ENCODE peak calls at places on chromosome 19, in eight cellular contexts. One of them, this sample, is unnamed.

GRCh38 chr19:29671393-29672076 is 6.3 kb downstream of the PLEKHF1 start:
- DNase-seq in PC-3: peak; percentile 60
- DNase-seq in GM23338: peak; percentile 41
- DNase-seq in GM23248: peak; percentile 36
- DNase-seq in hepatocyte: peak; percentile 76
- DNase-seq in OCI-LY7: peak; percentile 34
- DNase-seq in HCT116: no peak
- DNase-seq in SK-N-SH: no peak
- DNase-seq in this sample: no peak

GRCh38 chr19:35207391-35207871 is 21.1 kb downstream of the FAM187B start:
- DNase-seq in PC-3: peak; percentile 19
- DNase-seq in GM23338: no peak
- DNase-seq in GM23248: no peak
- DNase-seq in hepatocyte: no peak
- DNase-seq in OCI-LY7: no peak
- DNase-seq in HCT116: no peak
- DNase-seq in SK-N-SH: no peak
- DNase-seq in this sample: no peak

GRCh38 chr19:40411958-40412499 is 1.1 kb downstream of the PRX start:
- DNase-seq in PC-3: no peak
- DNase-seq in GM23338: no peak
- DNase-seq in GM23248: no peak
- DNase-seq in hepatocyte: no peak
- DNase-seq in OCI-LY7: no peak
- DNase-seq in HCT116: no peak
- DNase-seq in SK-N-SH: peak; percentile 11
- DNase-seq in this sample: no peak

GRCh38 chr19:29328586-29328985 is 115.6 kb upstream of the UQCRFS1 start:
- DNase-seq in PC-3: no peak
- DNase-seq in GM23338: no peak
- DNase-seq in GM23248: no peak
- DNase-seq in hepatocyte: no peak
- DNase-seq in OCI-LY7: no peak
- DNase-seq in HCT116: no peak
- DNase-seq in SK-N-SH: no peak
- DNase-seq in this sample: no peak

GRCh38 chr19:37692956-37693660 is 26.5 kb downstream of the ZNF607 start:
- DNase-seq in PC-3: no peak
- DNase-seq in GM23338: no peak
- DNase-seq in GM23248: peak; percentile 6
- DNase-seq in hepatocyte: no peak
- DNase-seq in OCI-LY7: no peak
- DNase-seq in HCT116: no peak
- DNase-seq in SK-N-SH: no peak
- DNase-seq in this sample: no peak

GRCh38 chr19:39679056-39679790 is 23.5 kb downstream of the LGALS16 start:
- DNase-seq in PC-3: no peak
- DNase-seq in GM23338: no peak
- DNase-seq in GM23248: no peak
- DNase-seq in hepatocyte: no peak
- DNase-seq in OCI-LY7: no peak
- DNase-seq in HCT116: no peak
- DNase-seq in SK-N-SH: no peak
- DNase-seq in this sample: no peak

GRCh38 chr19:13976446-13976845 is 24.1 kb downstream of the DCAF15 start:
- DNase-seq in PC-3: no peak
- DNase-seq in GM23338: no peak
- DNase-seq in GM23248: no peak
- DNase-seq in hepatocyte: no peak
- DNase-seq in OCI-LY7: no peak
- DNase-seq in HCT116: no peak
- DNase-seq in SK-N-SH: no peak
- DNase-seq in this sample: no peak

GRCh38 chr19:14413765-14414171 is 5.4 kb downstream of the DDX39A start:
- DNase-seq in PC-3: no peak
- DNase-seq in GM23338: no peak
- DNase-seq in GM23248: peak; percentile 47
- DNase-seq in hepatocyte: no peak
- DNase-seq in OCI-LY7: no peak
- DNase-seq in HCT116: no peak
- DNase-seq in SK-N-SH: peak; percentile 73
- DNase-seq in this sample: no peak

GRCh38 chr19:35468637-35469036 is 20.6 kb downstream of the FFAR2 start:
- DNase-seq in PC-3: peak; percentile 43
- DNase-seq in GM23338: peak; percentile 77
- DNase-seq in GM23248: peak; percentile 56
- DNase-seq in hepatocyte: peak; percentile 72
- DNase-seq in OCI-LY7: peak; percentile 76
- DNase-seq in HCT116: peak; percentile 22
- DNase-seq in SK-N-SH: peak; percentile 45
- DNase-seq in this sample: peak; percentile 59

GRCh38 chr19:47540748-47541147 is 25.9 kb upstream of the NAPA start:
- DNase-seq in PC-3: peak; percentile 14
- DNase-seq in GM23338: peak; percentile 74
- DNase-seq in GM23248: peak; percentile 43
- DNase-seq in hepatocyte: no peak
- DNase-seq in OCI-LY7: peak; percentile 67
- DNase-seq in HCT116: no peak
- DNase-seq in SK-N-SH: no peak
- DNase-seq in this sample: peak; percentile 59

GRCh38 chr19:9531933-9532332 is 6.5 kb downstream of the ZNF426 start:
- DNase-seq in PC-3: peak; percentile 91
- DNase-seq in GM23338: no peak
- DNase-seq in GM23248: peak; percentile 52
- DNase-seq in hepatocyte: no peak
- DNase-seq in OCI-LY7: no peak
- DNase-seq in HCT116: no peak
- DNase-seq in SK-N-SH: no peak
- DNase-seq in this sample: no peak

GRCh38 chr19:55232284-55232597 is 3.7 kb upstream of the TMEM86B start:
- DNase-seq in PC-3: no peak
- DNase-seq in GM23338: no peak
- DNase-seq in GM23248: no peak
- DNase-seq in hepatocyte: no peak
- DNase-seq in OCI-LY7: no peak
- DNase-seq in HCT116: no peak
- DNase-seq in SK-N-SH: no peak
- DNase-seq in this sample: no peak

DNA sequence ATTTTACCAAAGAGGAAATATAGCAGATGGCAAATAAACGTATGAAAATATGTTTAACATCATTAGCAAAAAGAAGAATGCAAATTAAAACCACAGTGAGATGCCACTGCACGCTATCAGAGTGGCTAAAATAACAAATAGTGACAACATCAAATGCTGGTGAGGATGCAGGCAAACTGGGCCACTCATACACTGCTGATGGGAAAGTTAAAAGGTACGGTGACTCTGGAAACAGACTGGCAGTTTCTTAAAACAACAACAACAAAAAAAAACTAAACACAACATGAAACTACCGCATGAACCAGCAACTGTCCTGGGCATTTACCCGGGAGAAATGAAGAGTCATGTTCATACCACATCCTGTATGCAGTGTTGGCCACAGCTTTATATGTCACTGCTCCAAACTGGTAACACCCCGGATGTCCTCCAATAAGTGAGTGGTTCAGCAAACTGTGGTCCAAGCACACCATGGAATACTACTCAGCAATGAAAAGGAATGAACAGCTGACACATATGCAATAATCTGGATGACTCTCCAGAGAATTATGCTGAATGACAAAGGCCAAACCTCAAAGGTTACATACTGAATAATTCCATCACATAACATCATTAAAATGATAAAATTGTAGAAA is 22.3 kb downstream of the EPS15L1 start:
- DNase-seq in PC-3: peak; percentile 6
- DNase-seq in GM23338: no peak
- DNase-seq in GM23248: peak; percentile 23
- DNase-seq in hepatocyte: no peak
- DNase-seq in OCI-LY7: peak; percentile 71
- DNase-seq in HCT116: no peak
- DNase-seq in SK-N-SH: no peak
- DNase-seq in this sample: no peak
- TF ChIP-seq EZH2phosphoT487 in PC-3: no peak
- TF ChIP-seq EZH2phosphoT487 in GM23338: no peak
- TF ChIP-seq EZH2phosphoT487 in GM23248: no peak
- TF ChIP-seq EZH2phosphoT487 in hepatocyte: no peak
- TF ChIP-seq EZH2phosphoT487 in OCI-LY7: no peak
- TF ChIP-seq EZH2phosphoT487 in HCT116: no peak
- TF ChIP-seq EZH2phosphoT487 in SK-N-SH: no peak
- TF ChIP-seq EZH2phosphoT487 in this sample: no peak

GRCh38 chr19:7874080-7874856 is at the start of gene PRR36:
- DNase-seq in PC-3: peak; percentile 80
- DNase-seq in GM23338: peak; percentile 91
- DNase-seq in GM23248: no peak
- DNase-seq in hepatocyte: peak; percentile 76
- DNase-seq in OCI-LY7: no peak
- DNase-seq in HCT116: no peak
- DNase-seq in SK-N-SH: peak; percentile 93
- DNase-seq in this sample: peak; percentile 92
- TF ChIP-seq EZH2phosphoT487 in PC-3: no peak
- TF ChIP-seq EZH2phosphoT487 in GM23338: no peak
- TF ChIP-seq EZH2phosphoT487 in GM23248: no peak
- TF ChIP-seq EZH2phosphoT487 in hepatocyte: no peak
- TF ChIP-seq EZH2phosphoT487 in OCI-LY7: no peak
- TF ChIP-seq EZH2phosphoT487 in HCT116: no peak
- TF ChIP-seq EZH2phosphoT487 in SK-N-SH: no peak
- TF ChIP-seq EZH2phosphoT487 in this sample: no peak

GRCh38 chr19:53907690-53908089 is 1.4 kb upstream of the CACNG7 start:
- DNase-seq in PC-3: no peak
- DNase-seq in GM23338: no peak
- DNase-seq in GM23248: no peak
- DNase-seq in hepatocyte: no peak
- DNase-seq in OCI-LY7: no peak
- DNase-seq in HCT116: no peak
- DNase-seq in SK-N-SH: no peak
- DNase-seq in this sample: no peak

GRCh38 chr19:53909471-53910169 is 542 bp downstream of the CACNG7 start:
- DNase-seq in PC-3: no peak
- DNase-seq in GM23338: peak; percentile 68
- DNase-seq in GM23248: no peak
- DNase-seq in hepatocyte: no peak
- DNase-seq in OCI-LY7: no peak
- DNase-seq in HCT116: no peak
- DNase-seq in SK-N-SH: no peak
- DNase-seq in this sample: peak; percentile 32

GRCh38 chr19:53908106-53908932 is 759 bp upstream of the CACNG7 start:
- DNase-seq in PC-3: peak; percentile 58
- DNase-seq in GM23338: peak; percentile 95
- DNase-seq in GM23248: peak; percentile 56
- DNase-seq in hepatocyte: peak; percentile 49
- DNase-seq in OCI-LY7: peak; percentile 52
- DNase-seq in HCT116: no peak
- DNase-seq in SK-N-SH: peak; percentile 89
- DNase-seq in this sample: peak; percentile 88

GRCh38 chr19:53910170-53910518 is 1.1 kb downstream of the CACNG7 start:
- DNase-seq in PC-3: no peak
- DNase-seq in GM23338: peak; percentile 85
- DNase-seq in GM23248: no peak
- DNase-seq in hepatocyte: peak; percentile 17
- DNase-seq in OCI-LY7: no peak
- DNase-seq in HCT116: no peak
- DNase-seq in SK-N-SH: peak; percentile 78
- DNase-seq in this sample: peak; percentile 86

DNA sequence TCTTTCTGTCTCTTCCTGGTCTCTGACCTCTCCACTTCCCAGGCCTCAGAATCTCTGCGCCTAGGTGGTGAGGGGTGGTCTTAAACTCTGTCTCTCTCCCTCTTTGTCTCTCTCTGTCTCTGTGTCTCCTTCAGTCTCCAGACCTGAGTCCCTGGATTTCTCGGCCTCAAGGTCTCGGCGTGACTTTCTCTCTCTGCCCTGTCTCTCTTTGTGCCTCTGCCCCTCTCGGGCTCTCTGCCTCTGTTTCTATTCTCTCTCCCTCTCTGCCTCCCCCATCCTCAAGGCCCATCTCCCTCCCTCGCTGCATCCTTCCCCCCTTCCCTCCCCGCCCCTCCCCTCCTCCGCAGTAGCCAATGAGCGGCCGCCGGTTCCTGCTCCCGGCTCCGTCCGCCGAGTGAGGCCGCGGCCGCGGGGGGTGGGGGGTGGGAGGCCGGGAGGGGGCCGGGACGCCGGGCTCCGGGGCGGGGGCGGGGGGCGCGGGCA is at the start of gene CACNG7:
- DNase-seq in PC-3: no peak
- DNase-seq in GM23338: peak; percentile 83
- DNase-seq in GM23248: no peak
- DNase-seq in hepatocyte: no peak
- DNase-seq in OCI-LY7: no peak
- DNase-seq in HCT116: no peak
- DNase-seq in SK-N-SH: peak; percentile 94
- DNase-seq in this sample: peak; percentile 80
- TF ChIP-seq EZH2phosphoT487 in PC-3: no peak
- TF ChIP-seq EZH2phosphoT487 in GM23338: no peak
- TF ChIP-seq EZH2phosphoT487 in GM23248: no peak
- TF ChIP-seq EZH2phosphoT487 in hepatocyte: peak; percentile 30
- TF ChIP-seq EZH2phosphoT487 in OCI-LY7: no peak
- TF ChIP-seq EZH2phosphoT487 in HCT116: no peak
- TF ChIP-seq EZH2phosphoT487 in SK-N-SH: no peak
- TF ChIP-seq EZH2phosphoT487 in this sample: no peak

GRCh38 chr19:11194173-11194572 is 3.2 kb downstream of the KANK2 start:
- DNase-seq in PC-3: no peak
- DNase-seq in GM23338: no peak
- DNase-seq in GM23248: no peak
- DNase-seq in hepatocyte: no peak
- DNase-seq in OCI-LY7: no peak
- DNase-seq in HCT116: no peak
- DNase-seq in SK-N-SH: no peak
- DNase-seq in this sample: no peak

GRCh38 chr19:11196406-11197287 is 698 bp downstream of the KANK2 start:
- DNase-seq in PC-3: peak; percentile 37
- DNase-seq in GM23338: peak; percentile 61
- DNase-seq in GM23248: peak; percentile 76
- DNase-seq in hepatocyte: peak; percentile 72
- DNase-seq in OCI-LY7: peak; percentile 53
- DNase-seq in HCT116: no peak
- DNase-seq in SK-N-SH: peak; percentile 85
- DNase-seq in this sample: peak; percentile 57

GRCh38 chr19:11195681-11196080 is 1.7 kb downstream of the KANK2 start:
- DNase-seq in PC-3: no peak
- DNase-seq in GM23338: no peak
- DNase-seq in GM23248: no peak
- DNase-seq in hepatocyte: no peak
- DNase-seq in OCI-LY7: no peak
- DNase-seq in HCT116: no peak
- DNase-seq in SK-N-SH: no peak
- DNase-seq in this sample: no peak

GRCh38 chr19:11194657-11195056 is 2.7 kb downstream of the KANK2 start:
- DNase-seq in PC-3: no peak
- DNase-seq in GM23338: no peak
- DNase-seq in GM23248: no peak
- DNase-seq in hepatocyte: peak; percentile 68
- DNase-seq in OCI-LY7: peak; percentile 37
- DNase-seq in HCT116: no peak
- DNase-seq in SK-N-SH: no peak
- DNase-seq in this sample: no peak

DNA sequence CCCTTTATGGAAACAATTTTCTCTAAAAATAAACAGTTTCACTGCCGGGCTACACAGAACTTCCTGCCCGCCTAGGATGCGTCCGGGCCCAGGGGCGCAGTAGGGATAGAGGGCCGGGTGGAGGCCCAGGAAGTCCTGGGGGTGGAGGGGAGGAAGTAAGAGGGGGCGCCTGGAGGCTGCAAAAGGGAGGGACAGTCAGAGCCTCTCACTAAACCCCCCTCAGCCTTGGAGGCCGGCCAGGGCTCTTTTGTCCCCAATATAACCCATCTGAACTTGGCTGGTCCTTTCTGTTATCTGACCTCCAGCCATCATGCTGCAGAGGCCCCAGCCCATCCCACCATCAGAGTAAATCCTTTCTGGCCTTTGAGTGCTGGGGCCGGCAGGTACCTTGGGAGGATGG is 2.2 kb downstream of the KANK2 start:
- DNase-seq in PC-3: no peak
- DNase-seq in GM23338: no peak
- DNase-seq in GM23248: peak; percentile 43
- DNase-seq in hepatocyte: no peak
- DNase-seq in OCI-LY7: peak; percentile 68
- DNase-seq in HCT116: no peak
- DNase-seq in SK-N-SH: no peak
- DNase-seq in this sample: no peak
- TF ChIP-seq EZH2phosphoT487 in PC-3: no peak
- TF ChIP-seq EZH2phosphoT487 in GM23338: no peak
- TF ChIP-seq EZH2phosphoT487 in GM23248: no peak
- TF ChIP-seq EZH2phosphoT487 in hepatocyte: no peak
- TF ChIP-seq EZH2phosphoT487 in OCI-LY7: no peak
- TF ChIP-seq EZH2phosphoT487 in HCT116: no peak
- TF ChIP-seq EZH2phosphoT487 in SK-N-SH: no peak
- TF ChIP-seq EZH2phosphoT487 in this sample: no peak